ENCODE peak calls at places on chromosomes 6 and 20, in eight cellular contexts. F is progenitor cell of endocrine pancreas, T is BE2C, B is AG09319, C is cardiac fibroblast, G is WTC11, W is cardiac muscle cell, A is PC-3. Q is an unnamed sample.

GRCh38 chr20:43985121-43985520 is 70.5 kb downstream of the TOX2 start:
- DNase-seq in C (no peak), T (no peak), B (no peak), G (no peak), W (no peak), A (no peak), F (no peak), Q (no peak)

GRCh38 chr6:52284131-52284459 is 447 bp downstream of the MCM3 start:
- DNase-seq in C (peak), B (no peak), G (peak), W (peak), A (peak), T (peak), F (peak), Q (no peak)

GRCh38 chr6:149474108-149474935 is 10.5 kb downstream of the ZC3H12D start:
- DNase-seq in F (no peak), W (no peak), C (no peak), A (no peak), B (no peak), G (no peak), T (no peak), Q (no peak)

GRCh38 chr6:132931937-132932336 is 117.6 kb downstream of the RPS12 start:
- DNase-seq in T (no peak), F (no peak), C (peak), G (no peak), W (no peak), A (peak), B (peak), Q (no peak)

GRCh38 chr6:30748301-30748769 is 4.0 kb upstream of the IER3 start:
- DNase-seq in G (no peak), A (peak), W (no peak), F (no peak), C (no peak), T (no peak), B (no peak), Q (no peak)

GRCh38 chr6:41546866-41547798 is 951 bp downstream of the FOXP4 start:
- DNase-seq in A (peak), B (no peak), G (no peak), C (peak), W (peak), F (no peak), T (peak), Q (peak)

GRCh38 chr6:122622404-122622938 is 12.3 kb downstream of the PKIB start:
- DNase-seq in B (no peak), F (no peak), C (no peak), A (no peak), T (peak), W (peak), G (no peak), Q (no peak)

GRCh38 chr6:35142578-35142977 is 1.4 kb upstream of the TCP11 start:
- DNase-seq in C (no peak), B (no peak), F (no peak), A (peak), W (no peak), T (no peak), G (no peak), Q (no peak)

GRCh38 chr20:325889-326644 is 715 bp downstream of the SOX12 start:
- DNase-seq in W (peak), A (peak), C (peak), G (peak), T (peak), F (peak), B (no peak), Q (peak)

GRCh38 chr6:166712554-166713228 is 85.6 kb upstream of the RPS6KA2 start:
- DNase-seq in A (no peak), T (no peak), G (peak), F (no peak), C (no peak), W (no peak), B (no peak), Q (no peak)

GRCh38 chr20:59305898-59306640 is 5.7 kb downstream of the EDN3 start:
- DNase-seq in W (no peak), T (no peak), G (no peak), A (no peak), B (no peak), C (no peak), F (no peak), Q (no peak)

GRCh38 chr20:59314872-59315500 is 14.6 kb downstream of the EDN3 start:
- DNase-seq in T (no peak), F (no peak), W (no peak), G (no peak), C (no peak), B (no peak), A (no peak), Q (no peak)

GRCh38 chr20:59308493-59309201 is 8.2 kb downstream of the EDN3 start:
- DNase-seq in B (no peak), A (no peak), F (no peak), T (no peak), W (no peak), C (no peak), G (no peak), Q (no peak)

GRCh38 chr20:59307270-59307669 is 6.9 kb downstream of the EDN3 start:
- DNase-seq in C (no peak), G (no peak), F (no peak), W (no peak), T (no peak), B (no peak), A (no peak), Q (no peak)

DNA sequence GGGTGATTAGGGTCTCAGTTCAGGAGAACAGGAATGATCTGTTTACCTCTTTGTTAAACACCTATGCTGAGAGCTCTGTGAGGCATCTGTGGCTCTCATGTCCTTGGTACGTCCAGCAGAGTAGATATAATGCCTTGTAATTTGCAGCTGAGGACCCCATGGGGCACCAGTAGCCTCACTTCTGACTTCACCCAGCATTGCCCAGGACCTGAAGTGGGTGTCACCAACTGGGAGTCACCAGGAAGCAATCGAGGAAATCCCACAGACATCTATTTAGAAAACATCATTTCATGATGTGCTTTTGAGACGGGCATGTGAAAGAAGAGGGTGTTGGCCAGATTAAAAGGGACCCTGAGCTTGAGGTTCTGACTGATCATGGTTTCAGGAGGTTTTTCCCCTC is 8.8 kb downstream of the EDN3 start:
- DNase-seq in C (no peak), F (no peak), A (no peak), B (no peak), G (no peak), W (no peak), T (no peak), Q (no peak)
- TF ChIP-seq CTCF in C (no peak), F (no peak), A (no peak), B (no peak), G (no peak), W (no peak), T (no peak), Q (no peak)

DNA sequence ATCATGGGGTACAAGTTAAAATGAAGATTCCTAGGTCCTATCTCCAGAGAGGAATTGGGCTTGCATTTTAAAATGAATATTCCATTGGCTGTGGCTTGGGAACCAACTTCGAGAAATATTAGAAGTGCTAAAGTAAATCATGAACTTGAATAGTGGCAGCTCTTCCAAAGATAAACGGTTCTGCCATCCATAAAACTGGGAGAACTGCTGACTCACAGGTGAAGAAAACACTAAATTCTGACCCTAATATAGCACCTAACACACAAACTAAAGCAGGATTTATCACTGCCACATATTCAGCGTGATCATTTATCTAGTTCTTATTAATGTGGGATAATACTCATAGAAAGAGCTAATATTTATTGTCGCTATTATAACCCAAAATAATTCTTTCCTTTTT is 508.1 kb upstream of the ID4 start:
- DNase-seq in W (no peak), A (peak), T (no peak), F (no peak), C (no peak), B (no peak), G (no peak), Q (no peak)
- TF ChIP-seq CTCF in W (no peak), A (no peak), T (no peak), F (no peak), C (no peak), B (no peak), G (no peak), Q (no peak)

GRCh38 chr20:15379897-15380296 is 1042.5 kb upstream of the FLRT3 start:
- DNase-seq in G (no peak), A (no peak), C (no peak), F (no peak), T (no peak), B (no peak), W (no peak), Q (no peak)
- TF ChIP-seq CTCF in G (no peak), A (no peak), C (no peak), F (no peak), T (no peak), B (no peak), W (no peak), Q (no peak)

DNA sequence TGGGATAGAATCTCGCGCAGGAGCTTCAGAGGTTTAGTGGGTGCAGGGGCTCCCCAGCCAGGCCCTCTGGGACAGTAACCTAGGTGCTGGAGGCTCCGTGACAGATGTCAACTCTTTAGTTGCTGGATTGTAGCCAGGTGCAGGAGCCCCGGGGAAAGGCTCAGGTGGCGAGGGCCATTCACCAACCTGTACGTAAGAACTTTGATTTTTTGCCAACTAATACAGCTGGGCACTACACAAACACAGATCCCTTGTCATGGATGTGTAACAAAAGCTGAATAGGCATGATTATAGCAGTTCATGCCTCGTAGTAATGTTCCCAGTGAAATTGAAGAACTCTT is 82.6 kb downstream of the CDC5L start:
- DNase-seq in W (no peak), A (no peak), B (no peak), C (no peak), F (no peak), T (no peak), G (no peak), Q (no peak)
- TF ChIP-seq CTCF in W (no peak), A (peak), B (no peak), C (no peak), F (no peak), T (no peak), G (no peak), Q (no peak)

GRCh38 chr6:53974941-53975340 is 136.3 kb upstream of the MLIP start:
- DNase-seq in F (no peak), G (no peak), T (no peak), A (no peak), C (no peak), B (no peak), W (no peak), Q (no peak)
- TF ChIP-seq CTCF in F (no peak), G (no peak), T (no peak), A (no peak), C (no peak), B (no peak), W (no peak), Q (no peak)

GRCh38 chr6:13395272-13396237 is 67.2 kb upstream of the TBC1D7 start:
- DNase-seq in T (peak), F (no peak), C (peak), G (no peak), A (peak), B (peak), W (peak), Q (peak)

GRCh38 chr6:13398081-13398406 is 69.7 kb upstream of the TBC1D7 start:
- DNase-seq in B (no peak), C (no peak), G (no peak), W (no peak), A (no peak), F (no peak), T (no peak), Q (no peak)

GRCh38 chr6:13396241-13396792 is 68.0 kb upstream of the TBC1D7 start:
- DNase-seq in G (no peak), F (no peak), C (no peak), B (no peak), A (no peak), W (no peak), T (no peak), Q (no peak)

GRCh38 chr6:13398421-13398994 is 70.2 kb upstream of the TBC1D7 start:
- DNase-seq in F (no peak), B (no peak), A (no peak), C (no peak), W (peak), T (no peak), G (peak), Q (no peak)

DNA sequence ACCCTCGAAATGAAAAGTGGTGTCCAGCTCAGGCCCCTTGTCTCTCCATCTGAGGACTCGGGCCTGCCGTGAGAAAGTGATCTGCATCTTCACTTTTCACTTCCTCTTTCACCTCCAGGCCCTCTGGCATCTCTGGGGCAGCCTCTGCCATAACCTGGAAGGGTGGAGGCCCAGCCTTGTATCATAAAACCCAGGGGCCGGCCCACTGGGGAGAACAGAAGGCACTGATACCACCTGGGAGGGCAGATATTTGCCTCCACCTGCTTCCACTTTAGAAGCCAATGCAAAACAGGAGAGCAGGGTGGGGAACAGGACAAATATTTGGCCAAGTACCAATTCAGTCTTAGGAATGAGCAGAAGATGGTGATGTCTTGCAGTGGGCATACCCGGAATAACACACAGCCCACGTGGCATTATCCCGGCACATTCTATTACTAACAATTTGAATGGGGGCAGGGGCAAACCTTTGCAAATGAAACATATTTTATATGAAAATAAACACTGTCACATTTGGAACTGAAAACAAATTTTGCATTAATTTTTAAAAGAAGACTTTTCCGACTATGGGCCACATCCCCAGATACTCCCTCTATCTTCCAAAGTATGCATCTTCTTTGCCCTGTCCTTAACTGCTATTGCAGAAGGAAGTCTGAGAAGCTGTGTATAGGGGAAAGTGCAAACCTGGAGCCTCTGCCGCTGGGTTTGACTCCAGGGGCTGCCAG is 69.2 kb upstream of the TBC1D7 start:
- DNase-seq in F (no peak), B (no peak), T (no peak), C (no peak), W (no peak), A (no peak), G (no peak), Q (peak)
- TF ChIP-seq CTCF in F (no peak), B (no peak), T (peak), C (peak), W (no peak), A (no peak), G (no peak), Q (no peak)

GRCh38 chr20:17558154-17558940 is 11.5 kb upstream of the DSTN start:
- DNase-seq in C (peak), G (no peak), T (no peak), W (no peak), F (no peak), B (peak), A (peak), Q (no peak)
- TF ChIP-seq CTCF in C (no peak), G (no peak), T (no peak), W (no peak), F (no peak), B (no peak), A (no peak), Q (no peak)

GRCh38 chr20:24291066-24291465 is 178.4 kb upstream of the SYNDIG1 start:
- DNase-seq in G (no peak), W (no peak), A (no peak), B (no peak), C (no peak), T (no peak), F (no peak), Q (no peak)

GRCh38 chr20:24289737-24290481 is 179.5 kb upstream of the SYNDIG1 start:
- DNase-seq in B (no peak), A (no peak), F (no peak), W (no peak), T (no peak), C (no peak), G (no peak), Q (no peak)
- TF ChIP-seq CTCF in B (no peak), A (no peak), F (no peak), W (no peak), T (no peak), C (no peak), G (no peak), Q (no peak)

GRCh38 chr6:108250240-108250866 is 10.5 kb downstream of the SNX3 start:
- DNase-seq in T (no peak), W (no peak), G (peak), A (peak), B (no peak), F (no peak), C (peak), Q (no peak)
- TF ChIP-seq CTCF in T (peak), W (peak), G (no peak), A (peak), B (no peak), F (peak), C (peak), Q (no peak)

GRCh38 chr6:3328796-3329195 is 70.0 kb downstream of the PSMG4 start:
- DNase-seq in A (no peak), B (no peak), T (no peak), W (no peak), C (no peak), F (no peak), G (no peak), Q (no peak)

GRCh38 chr6:3328145-3328544 is 69.4 kb downstream of the PSMG4 start:
- DNase-seq in W (no peak), T (no peak), B (no peak), C (peak), F (no peak), G (no peak), A (peak), Q (no peak)

GRCh38 chr6:3326981-3327380 is 68.2 kb downstream of the PSMG4 start:
- DNase-seq in A (no peak), F (no peak), W (no peak), G (no peak), B (no peak), C (no peak), T (no peak), Q (no peak)

GRCh38 chr6:3326179-3326971 is 67.6 kb downstream of the PSMG4 start:
- DNase-seq in B (no peak), T (no peak), G (no peak), A (no peak), C (no peak), W (no peak), F (no peak), Q (no peak)

DNA sequence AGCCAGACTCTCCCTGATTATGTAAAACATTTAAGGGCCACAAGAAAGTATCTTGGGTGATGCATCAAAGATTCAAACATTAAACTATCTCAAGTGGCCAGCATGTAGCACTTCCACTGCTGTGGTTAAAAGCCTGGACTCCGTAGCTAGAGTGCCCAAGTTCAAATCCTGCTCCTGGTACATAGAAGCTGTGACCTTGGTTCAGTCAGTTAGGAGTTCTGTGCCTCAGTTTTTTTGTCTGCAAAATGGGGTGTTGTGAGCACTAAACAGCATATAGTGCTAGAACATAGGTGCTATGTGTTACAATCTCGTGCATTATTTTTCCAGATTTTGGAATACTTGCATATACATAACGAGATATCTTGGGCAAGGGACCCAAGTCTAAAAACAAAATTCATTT is 68.7 kb downstream of the PSMG4 start:
- DNase-seq in F (no peak), T (no peak), C (no peak), B (no peak), G (no peak), A (no peak), W (no peak), Q (no peak)
- TF ChIP-seq CTCF in F (no peak), T (no peak), C (no peak), B (no peak), G (no peak), A (no peak), W (no peak), Q (no peak)

Q was measured in GM13976.